ENCODE peak calls at places on chromosomes 7 and 10, in seven cellular contexts. N is ovary, F is right lobe of liver, H is fibroblast of lung, W is left ventricle myocardium inferior, Q is psoas muscle, P is tibial artery. B is an unnamed sample.

GRCh38 chr7:27635728-27636127 is 27.0 kb downstream of the HIBADH start:
- DNase-seq in N (no peak), F (no peak), H (no peak), W (no peak), Q (no peak), P (no peak), B (no peak)

GRCh38 chr7:94298943-94299342 is 95.8 kb upstream of the COL1A2 start:
- DNase-seq in N (no peak), F (no peak), H (peak), W (no peak), Q (no peak), P (no peak), B (no peak)

GRCh38 chr10:23343591-23344225 is 889 bp downstream of the C10orf67 start:
- DNase-seq in N (peak), F (peak), H (no peak), W (peak), Q (peak), P (no peak), B (peak)

GRCh38 chr10:24790599-24790998 is 66.9 kb upstream of the ARHGAP21 start:
- DNase-seq in N (no peak), F (no peak), H (no peak), W (no peak), Q (no peak), P (no peak), B (no peak)

GRCh38 chr10:69292449-69292848 is 14.2 kb downstream of the HK1 start:
- DNase-seq in N (no peak), F (no peak), H (no peak), W (no peak), Q (no peak), P (no peak), B (no peak)

GRCh38 chr7:93980744-93981479 is 23.2 kb downstream of the BET1 start:
- DNase-seq in N (no peak), F (no peak), H (no peak), W (no peak), Q (no peak), P (no peak), B (no peak)

GRCh38 chr7:12949060-12950045 is 261.9 kb downstream of the ARL4A start:
- DNase-seq in N (no peak), F (no peak), H (peak), W (no peak), Q (no peak), P (no peak), B (no peak)

GRCh38 chr10:33612116-33612515 is 277.6 kb upstream of the NRP1 start:
- DNase-seq in N (no peak), F (no peak), H (peak), W (no peak), Q (no peak), P (no peak), B (peak)

GRCh38 chr10:59587083-59587755 is 122.4 kb downstream of the SLC16A9 start:
- DNase-seq in N (no peak), F (no peak), H (no peak), W (no peak), Q (no peak), P (no peak), B (peak)

GRCh38 chr7:42946616-42946928 is 14.4 kb downstream of the MRPL32 start:
- DNase-seq in N (no peak), F (no peak), H (no peak), W (no peak), Q (no peak), P (no peak), B (no peak)

GRCh38 chr7:94395141-94396041 is 696 bp downstream of the COL1A2 start:
- DNase-seq in N (peak), F (no peak), H (peak), W (no peak), Q (no peak), P (peak), B (peak)

GRCh38 chr7:120842131-120842621 is 15.8 kb downstream of the TSPAN12 start:
- DNase-seq in N (no peak), F (no peak), H (no peak), W (no peak), Q (no peak), P (no peak), B (no peak)

GRCh38 chr10:11446895-11447294 is 164.6 kb downstream of the USP6NL start:
- DNase-seq in N (no peak), F (peak), H (no peak), W (no peak), Q (no peak), P (no peak), B (no peak)

GRCh38 chr7:100781255-100781654 is 46.1 kb downstream of the EPHB4 start:
- DNase-seq in N (no peak), F (no peak), H (no peak), W (no peak), Q (no peak), P (no peak), B (no peak)
- TF ChIP-seq CTCF in N (no peak), F (no peak), H (peak), W (no peak), Q (no peak), P (no peak), B (no peak)

GRCh38 chr10:133377025-133377817 is 1.8 kb upstream of the PAOX start:
- DNase-seq in N (no peak), F (no peak), H (no peak), W (no peak), Q (no peak), P (no peak), B (no peak)
- H3K27ac ChIP-seq in N (no peak), F (no peak), H (no peak), W (peak), Q (no peak), P (peak), B (peak)

DNA sequence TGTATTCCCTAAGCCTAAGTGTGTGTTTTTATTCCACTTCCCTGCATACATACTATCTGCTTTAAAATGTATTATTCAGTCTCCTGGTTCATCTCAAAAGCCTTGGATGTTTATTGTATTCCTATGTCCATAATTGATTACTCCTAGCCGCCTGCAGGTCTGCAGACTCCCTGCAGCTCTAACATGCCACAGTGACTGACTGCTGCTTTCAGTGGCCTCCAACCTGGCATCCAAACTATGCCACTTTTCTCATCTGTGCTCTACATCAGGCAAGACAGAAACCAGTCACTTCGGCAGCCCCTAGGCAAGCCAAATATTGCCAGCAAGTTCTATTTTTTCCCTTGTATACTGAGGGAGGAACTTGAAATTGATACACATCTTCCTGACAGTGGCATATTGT is 81.8 kb downstream of the ABCA13 start:
- DNase-seq in N (no peak), F (no peak), H (no peak), W (no peak), Q (no peak), P (no peak), B (no peak)
- TF ChIP-seq CTCF in N (no peak), F (no peak), H (no peak), W (no peak), Q (no peak), P (no peak), B (no peak)

DNA sequence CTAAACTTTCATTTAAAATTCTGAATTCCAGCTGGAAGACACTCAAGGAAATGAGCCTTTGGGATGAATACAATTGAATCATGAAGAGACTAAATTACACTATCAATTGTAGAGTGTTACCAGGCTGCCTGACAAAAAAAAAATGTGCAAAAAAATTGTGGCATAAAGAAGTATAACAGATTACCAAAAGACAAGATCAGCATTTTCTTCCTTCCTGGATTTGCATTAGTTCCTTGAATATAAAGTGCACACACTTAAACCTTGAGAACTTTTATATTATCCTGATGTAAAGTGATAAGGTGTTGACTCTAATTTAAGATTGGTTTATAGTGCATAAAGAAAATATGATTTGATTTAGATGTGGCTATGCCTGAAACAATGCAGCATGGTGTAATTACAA is 412.7 kb upstream of the KLF6 start:
- DNase-seq in N (no peak), F (no peak), H (no peak), W (no peak), Q (no peak), P (no peak), B (no peak)
- H3K27ac ChIP-seq in N (no peak), F (no peak), H (no peak), W (peak), Q (peak), P (peak), B (no peak)

GRCh38 chr7:47392241-47392759 is 189.6 kb downstream of the TNS3 start:
- DNase-seq in N (peak), F (no peak), H (peak), W (peak), Q (peak), P (peak), B (no peak)
- TF ChIP-seq CTCF in N (peak), F (no peak), H (peak), W (peak), Q (peak), P (peak), B (no peak)

GRCh38 chr7:100077205-100077604 is 4.3 kb downstream of the ZNF3 start:
- DNase-seq in N (no peak), F (no peak), H (no peak), W (no peak), Q (no peak), P (no peak), B (no peak)

GRCh38 chr7:100075418-100075817 is 6.1 kb downstream of the ZNF3 start:
- DNase-seq in N (no peak), F (no peak), H (no peak), W (no peak), Q (no peak), P (no peak), B (no peak)

GRCh38 chr7:100080895-100081534 is 508 bp downstream of the ZNF3 start:
- DNase-seq in N (no peak), F (peak), H (peak), W (no peak), Q (no peak), P (no peak), B (no peak)

GRCh38 chr7:100081535-100082102 is at the start of gene ZNF3:
- DNase-seq in N (peak), F (peak), H (peak), W (peak), Q (peak), P (peak), B (peak)

DNA sequence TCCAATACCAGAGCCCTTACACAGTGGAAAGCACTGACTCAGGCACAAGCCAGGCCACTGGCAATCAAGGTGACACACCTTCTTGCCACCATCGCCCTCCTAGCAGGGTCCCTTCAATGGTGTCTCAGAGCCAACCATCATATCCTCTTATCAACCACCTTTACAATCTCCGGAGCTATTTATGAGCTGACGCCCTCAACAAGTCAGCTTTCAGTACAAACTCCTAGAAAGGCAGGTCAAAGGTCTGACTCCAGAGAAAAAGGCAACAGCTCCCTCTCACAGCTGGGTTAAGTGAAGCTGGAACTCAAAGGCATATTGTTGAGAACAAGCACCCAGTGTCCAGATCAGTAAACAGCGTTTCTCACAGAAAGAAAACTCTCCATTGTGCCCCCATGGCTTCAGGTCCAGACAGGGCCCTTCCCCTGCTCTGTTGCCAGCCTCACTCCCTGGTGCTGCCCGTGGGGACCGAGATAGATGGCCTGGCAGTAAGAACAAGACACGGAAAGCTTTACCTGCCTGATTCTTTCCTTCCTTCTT is 2.4 kb downstream of the ZNF3 start:
- DNase-seq in N (no peak), F (no peak), H (no peak), W (no peak), Q (no peak), P (no peak), B (no peak)
- H3K27ac ChIP-seq in N (no peak), F (no peak), H (no peak), W (no peak), Q (no peak), P (no peak), B (peak)

GRCh38 chr10:88318803-88319202 is 264.3 kb downstream of the RNLS start:
- DNase-seq in N (no peak), F (no peak), H (peak), W (no peak), Q (no peak), P (no peak), B (no peak)
- TF ChIP-seq CTCF in N (no peak), F (peak), H (peak), W (peak), Q (peak), P (no peak), B (no peak)

B was measured in RWPE1.